ENCODE peak calls at places on chromosomes 2 and 18, in four cellular contexts. E is H1, H is GM12891, W is GM23338. B is an unnamed sample.

GRCh38 chr18:22628795-22629194 is 211.1 kb upstream of the CTAGE1 start:
- DNase-seq in W (no peak), E (no peak), H (no peak), B (no peak)

GRCh38 chr18:58937204-58937603 is 72.5 kb downstream of the ZNF532 start:
- DNase-seq in W (no peak), H (no peak), E (no peak), B (no peak)

GRCh38 chr2:96700086-96700485 is 39.8 kb downstream of the LMAN2L start:
- DNase-seq in H (no peak), E (no peak), W (no peak), B (no peak)

GRCh38 chr18:79575891-79576685 is 103.5 kb upstream of the CTDP1 start:
- DNase-seq in W (no peak), H (no peak), E (peak; percentile 49), B (no peak)

GRCh38 chr2:113285816-113286215 is 7.1 kb upstream of the PAX8 start:
- DNase-seq in E (no peak), H (no peak), W (no peak), B (no peak)

GRCh38 chr2:10329880-10330699 is 27.4 kb downstream of the HPCAL1 start:
- DNase-seq in W (peak; percentile 9), E (no peak), H (no peak), B (no peak)

GRCh38 chr2:111702119-111702808 is 181.7 kb downstream of the ANAPC1 start:
- DNase-seq in H (peak; percentile 46), E (peak; percentile 85), W (peak; percentile 86), B (no peak)

GRCh38 chr2:71299507-71299906 is 32.1 kb upstream of the ZNF638 start:
- DNase-seq in E (no peak), W (peak; percentile 63), H (peak; percentile 16), B (no peak)

GRCh38 chr2:42823744-42824453 is 31.5 kb upstream of the HAAO start:
- DNase-seq in H (no peak), E (peak; percentile 36), W (no peak), B (no peak)

GRCh38 chr2:63710732-63711131 is 122.0 kb downstream of the MDH1 start:
- DNase-seq in H (no peak), E (no peak), W (no peak), B (no peak)

GRCh38 chr18:64474751-64475150 is 325.9 kb upstream of the LINC00305 start:
- DNase-seq in W (no peak), H (no peak), E (no peak), B (no peak)

GRCh38 chr18:79806976-79807841 is 9.5 kb downstream of the KCNG2 start:
- DNase-seq in E (no peak), H (no peak), W (no peak), B (no peak)

GRCh38 chr18:48621240-48621639 is 82.4 kb downstream of the CTIF start:
- DNase-seq in H (no peak), E (no peak), W (no peak), B (no peak)

GRCh38 chr18:44051088-44051487 is 629.6 kb upstream of the SETBP1 start:
- DNase-seq in W (peak; percentile 14), H (no peak), E (no peak), B (no peak)

GRCh38 chr18:34153711-34154110 is 71.0 kb downstream of the NOL4 start:
- DNase-seq in H (no peak), E (no peak), W (no peak), B (no peak)

GRCh38 chr2:181738483-181739015 is 58.2 kb upstream of the NEUROD1 start:
- DNase-seq in E (no peak), W (no peak), H (no peak), B (no peak)

GRCh38 chr18:77106331-77106730 is 26.3 kb downstream of the MBP start:
- DNase-seq in E (no peak), W (no peak), H (no peak), B (no peak)

GRCh38 chr2:73239776-73240175 is 5.7 kb downstream of the CCT7 start:
- DNase-seq in E (no peak), W (no peak), H (no peak), B (no peak)

GRCh38 chr2:57368190-57368589 is 678.4 kb upstream of the VRK2 start:
- DNase-seq in W (no peak), E (no peak), H (no peak), B (no peak)

GRCh38 chr2:212005077-212005671 is 533.4 kb downstream of the ERBB4 start:
- DNase-seq in E (peak; percentile 55), H (peak; percentile 1), W (peak; percentile 73), B (no peak)

GRCh38 chr2:26608557-26608956 is 32.6 kb downstream of the CIB4 start:
- DNase-seq in W (no peak), E (peak; percentile 40), H (no peak), B (peak; percentile 90)

GRCh38 chr2:133607679-133608078 is 39.4 kb upstream of the NCKAP5 start:
- DNase-seq in H (no peak), E (no peak), W (no peak), B (no peak)

GRCh38 chr2:100824842-100825241 is 4.9 kb downstream of the NPAS2 start:
- DNase-seq in H (no peak), E (no peak), W (no peak), B (no peak)

GRCh38 chr2:17851731-17852585 is 26.5 kb upstream of the KCNS3 start:
- DNase-seq in W (peak; percentile 85), E (peak; percentile 70), H (peak; percentile 56), B (no peak)

GRCh38 chr2:104685591-104685990 is 168.3 kb upstream of the POU3F3 start:
- DNase-seq in W (no peak), E (no peak), H (no peak), B (no peak)

GRCh38 chr18:49464718-49465598 is 4.5 kb upstream of the DYM start:
- DNase-seq in W (peak; percentile 89), H (no peak), E (peak; percentile 59), B (no peak)

GRCh38 chr2:218782529-218782845 is 540 bp downstream of the CYP27A1 start:
- DNase-seq in E (no peak), W (peak; percentile 25), H (no peak), B (no peak)

GRCh38 chr2:26401739-26402541 is at the start of gene DRC1:
- DNase-seq in H (no peak), W (peak; percentile 96), E (peak; percentile 95), B (no peak)

GRCh38 chr2:241399941-241400922 is 44.1 kb downstream of the FARP2 start:
- DNase-seq in W (no peak), E (no peak), H (no peak), B (no peak)

GRCh38 chr2:38093503-38093902 is 17.6 kb upstream of the CYP1B1 start:
- DNase-seq in W (no peak), E (no peak), H (no peak), B (no peak)

GRCh38 chr2:215603440-215603839 is 167.6 kb upstream of the FN1 start:
- DNase-seq in W (no peak), H (no peak), E (no peak), B (no peak)

GRCh38 chr2:215605214-215605613 is 169.3 kb upstream of the FN1 start:
- DNase-seq in H (no peak), W (no peak), E (no peak), B (no peak)

GRCh38 chr2:215604631-215605030 is 168.8 kb upstream of the FN1 start:
- DNase-seq in H (no peak), E (no peak), W (no peak), B (no peak)

GRCh38 chr2:215601526-215601925 is 165.7 kb upstream of the FN1 start:
- DNase-seq in H (no peak), E (no peak), W (no peak), B (no peak)

DNA sequence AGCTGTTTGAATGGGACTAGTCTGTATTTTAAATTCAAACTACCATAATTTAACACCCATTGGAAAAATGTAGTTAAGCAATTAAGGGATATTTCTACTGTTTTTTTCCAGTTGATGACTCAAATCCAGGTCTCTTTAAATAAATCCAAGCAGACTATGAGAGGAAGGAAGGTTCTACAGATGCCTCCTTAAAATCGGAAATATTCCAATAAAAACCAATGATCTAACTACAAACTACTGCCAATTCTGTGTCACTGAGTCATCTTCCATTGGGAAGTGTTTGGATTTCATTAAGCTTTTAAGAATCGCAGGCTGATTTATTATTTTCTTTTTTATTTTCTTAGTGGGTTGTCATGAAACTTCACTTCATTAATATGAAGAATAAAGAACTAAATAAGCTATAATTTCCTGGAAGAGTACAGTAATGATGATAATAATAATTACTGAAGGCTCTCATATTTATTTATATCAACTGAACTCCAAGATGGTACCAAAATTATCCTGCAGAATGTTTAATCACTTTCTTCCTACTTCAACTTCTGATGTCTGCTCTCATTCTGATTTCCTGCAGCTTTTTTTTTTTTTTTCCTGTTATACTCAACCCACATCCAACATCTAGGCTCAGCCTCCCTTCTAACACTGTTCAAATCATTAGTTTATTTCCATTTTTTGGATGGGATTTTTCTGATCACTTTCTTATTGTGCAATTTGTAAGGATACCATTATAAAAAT is 166.3 kb upstream of the FN1 start:
- DNase-seq in H (no peak), E (no peak), W (no peak), B (no peak)
- TF ChIP-seq POLR2AphosphoS5 in H (no peak), E (no peak), W (no peak), B (no peak)

DNA sequence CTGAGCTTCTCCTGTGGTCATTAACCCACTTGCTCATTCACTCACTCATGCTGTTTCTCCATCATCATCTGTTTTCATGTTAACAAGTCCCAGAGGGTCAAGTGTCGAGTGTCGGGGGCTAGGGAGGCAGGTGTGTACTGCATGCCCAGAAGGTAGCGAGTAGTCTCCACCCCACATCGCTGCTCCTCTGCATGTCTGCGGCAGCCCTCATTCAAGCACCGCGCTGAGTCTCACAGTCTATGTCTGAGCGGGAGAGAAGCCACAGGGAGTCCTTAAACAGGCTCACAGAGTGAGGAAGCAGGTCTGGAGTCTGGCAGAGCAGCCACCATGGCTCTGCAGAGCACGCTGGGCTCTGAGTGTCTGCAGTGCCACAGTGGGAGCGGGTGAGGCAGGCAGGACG is 121.3 kb upstream of the IL1R2 start:
- DNase-seq in H (no peak), W (no peak), E (no peak), B (no peak)
- TF ChIP-seq POLR2AphosphoS5 in H (no peak), W (no peak), E (no peak), B (no peak)

GRCh38 chr18:61236476-61237057 is 96.7 kb upstream of the CDH20 start:
- DNase-seq in E (no peak), W (no peak), H (no peak), B (no peak)

DNA sequence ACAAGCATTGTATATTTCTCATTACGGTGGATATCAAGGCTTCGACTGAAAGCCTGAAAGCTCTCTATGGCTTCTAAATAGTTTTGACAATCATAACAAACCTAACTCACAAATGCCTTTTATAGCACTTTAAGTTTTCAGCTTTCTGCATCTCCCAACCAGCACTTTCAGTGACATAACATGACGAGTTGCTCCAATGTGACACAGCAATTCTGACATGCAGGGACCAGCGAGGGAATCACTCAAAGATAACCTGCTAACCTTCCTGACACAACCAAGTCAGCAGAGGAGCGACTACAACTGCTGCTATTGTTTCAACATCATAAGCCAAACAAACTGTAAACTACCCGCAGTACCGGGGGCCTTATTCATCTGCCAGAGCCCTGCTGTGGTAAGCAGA is 95.7 kb upstream of the CDH20 start:
- DNase-seq in W (no peak), H (no peak), E (no peak), B (no peak)
- TF ChIP-seq POLR2AphosphoS5 in W (no peak), H (no peak), E (no peak), B (no peak)

GRCh38 chr2:174585657-174586056 is 11.9 kb downstream of the WIPF1 start:
- DNase-seq in H (no peak), W (peak; percentile 17), E (no peak), B (no peak)

GRCh38 chr2:174581543-174581942 is 16.1 kb downstream of the WIPF1 start:
- DNase-seq in H (no peak), W (no peak), E (no peak), B (no peak)

GRCh38 chr2:174585111-174585510 is 12.5 kb downstream of the WIPF1 start:
- DNase-seq in W (no peak), E (no peak), H (no peak), B (no peak)

GRCh38 chr2:174577967-174578589 is 19.5 kb downstream of the WIPF1 start:
- DNase-seq in W (peak; percentile 61), H (no peak), E (no peak), B (no peak)

GRCh38 chr2:174580951-174581350 is 16.7 kb downstream of the WIPF1 start:
- DNase-seq in H (no peak), W (no peak), E (no peak), B (no peak)
- TF ChIP-seq POLR2AphosphoS5 in H (no peak), W (no peak), E (no peak), B (no peak)

B was measured in esophagus muscularis mucosa.